ENCODE peak calls at places on chromosomes 2 and 18, in five cellular contexts. One of them, this sample, is unnamed. For H3K4me1, the result is how much of the 10 kb centered on the place peaks cover.

GRCh38 chr2:156580501-156580900 is 144.3 kb downstream of the GPD2 start:
- DNase-seq in osteoblast: no peak
- DNase-seq in astrocyte: no peak
- DNase-seq in fibroblast of lung: no peak
- DNase-seq in PC-3: no peak
- DNase-seq in this sample: no peak

GRCh38 chr18:23276456-23276855 is 141.2 kb downstream of the CABLES1 start:
- DNase-seq in osteoblast: no peak
- DNase-seq in astrocyte: no peak
- DNase-seq in fibroblast of lung: no peak
- DNase-seq in PC-3: no peak
- DNase-seq in this sample: no peak

GRCh38 chr2:37523861-37524362 is 147.5 kb downstream of the CDC42EP3 start:
- DNase-seq in osteoblast: no peak
- DNase-seq in astrocyte: peak
- DNase-seq in fibroblast of lung: peak
- DNase-seq in PC-3: no peak
- DNase-seq in this sample: peak

GRCh38 chr18:23523429-23524212 is 20.3 kb downstream of the RMC1 start:
- DNase-seq in osteoblast: peak
- DNase-seq in astrocyte: peak
- DNase-seq in fibroblast of lung: peak
- DNase-seq in PC-3: peak
- DNase-seq in this sample: peak

GRCh38 chr2:152716805-152717241 is 438 bp downstream of the PRPF40A start:
- DNase-seq in osteoblast: no peak
- DNase-seq in astrocyte: peak
- DNase-seq in fibroblast of lung: peak
- DNase-seq in PC-3: peak
- DNase-seq in this sample: peak

GRCh38 chr2:206452242-206452641 is 8.9 kb downstream of the ADAM23 start:
- DNase-seq in osteoblast: no peak
- DNase-seq in astrocyte: no peak
- DNase-seq in fibroblast of lung: no peak
- DNase-seq in PC-3: no peak
- DNase-seq in this sample: no peak

GRCh38 chr2:126756125-126756524 is 100.2 kb downstream of the GYPC start:
- DNase-seq in osteoblast: no peak
- DNase-seq in astrocyte: no peak
- DNase-seq in fibroblast of lung: no peak
- DNase-seq in PC-3: no peak
- DNase-seq in this sample: no peak

GRCh38 chr18:12460874-12461273 is 53.1 kb downstream of the PRELID3A start:
- DNase-seq in osteoblast: no peak
- DNase-seq in astrocyte: no peak
- DNase-seq in fibroblast of lung: no peak
- DNase-seq in PC-3: no peak
- DNase-seq in this sample: no peak

GRCh38 chr2:178282075-178282474 is 87.8 kb downstream of the OSBPL6 start:
- DNase-seq in osteoblast: no peak
- DNase-seq in astrocyte: peak
- DNase-seq in fibroblast of lung: peak
- DNase-seq in PC-3: peak
- DNase-seq in this sample: no peak

GRCh38 chr18:55539240-55539639 is 48.8 kb downstream of the TCF4 start:
- DNase-seq in osteoblast: no peak
- DNase-seq in astrocyte: peak
- DNase-seq in fibroblast of lung: peak
- DNase-seq in PC-3: peak
- DNase-seq in this sample: no peak

GRCh38 chr2:28648147-28648546 is 103.5 kb upstream of the PPP1CB start:
- DNase-seq in osteoblast: no peak
- DNase-seq in astrocyte: no peak
- DNase-seq in fibroblast of lung: no peak
- DNase-seq in PC-3: peak
- DNase-seq in this sample: peak

GRCh38 chr2:535222-535621 is 142.0 kb downstream of the TMEM18 start:
- DNase-seq in osteoblast: no peak
- DNase-seq in astrocyte: no peak
- DNase-seq in fibroblast of lung: no peak
- DNase-seq in PC-3: peak
- DNase-seq in this sample: no peak

GRCh38 chr18:78979682-78980278 is at the start of gene SALL3:
- DNase-seq in osteoblast: peak
- DNase-seq in astrocyte: no peak
- DNase-seq in fibroblast of lung: peak
- DNase-seq in PC-3: no peak
- DNase-seq in this sample: no peak

GRCh38 chr2:37283207-37283606 is 41.4 kb downstream of the PRKD3 start:
- DNase-seq in osteoblast: peak
- DNase-seq in astrocyte: peak
- DNase-seq in fibroblast of lung: peak
- DNase-seq in PC-3: peak
- DNase-seq in this sample: no peak

GRCh38 chr18:31603335-31603734 is 11.7 kb downstream of the TTR start:
- DNase-seq in osteoblast: peak
- DNase-seq in astrocyte: peak
- DNase-seq in fibroblast of lung: peak
- DNase-seq in PC-3: no peak
- DNase-seq in this sample: no peak

GRCh38 chr2:37894047-37894446 is 31.0 kb upstream of the RMDN2 start:
- DNase-seq in osteoblast: no peak
- DNase-seq in astrocyte: peak
- DNase-seq in fibroblast of lung: peak
- DNase-seq in PC-3: no peak
- DNase-seq in this sample: no peak

GRCh38 chr2:105328281-105329196 is 996 bp downstream of the TGFBRAP1 start:
- DNase-seq in osteoblast: peak
- DNase-seq in astrocyte: no peak
- DNase-seq in fibroblast of lung: peak
- DNase-seq in PC-3: peak
- DNase-seq in this sample: peak

GRCh38 chr2:6724572-6725140 is 141.1 kb downstream of the CMPK2 start:
- DNase-seq in osteoblast: no peak
- DNase-seq in astrocyte: no peak
- DNase-seq in fibroblast of lung: no peak
- DNase-seq in PC-3: no peak
- DNase-seq in this sample: no peak

GRCh38 chr2:97740590-97741182 is 27.3 kb downstream of the ZAP70 start:
- DNase-seq in osteoblast: peak
- DNase-seq in astrocyte: no peak
- DNase-seq in fibroblast of lung: no peak
- DNase-seq in PC-3: peak
- DNase-seq in this sample: no peak

GRCh38 chr2:237542001-237542704 is 24.2 kb upstream of the PRLH start:
- DNase-seq in osteoblast: peak
- DNase-seq in astrocyte: no peak
- DNase-seq in fibroblast of lung: no peak
- DNase-seq in PC-3: no peak
- DNase-seq in this sample: no peak

GRCh38 chr2:128513416-128514283 is 195.0 kb upstream of the HS6ST1 start:
- DNase-seq in osteoblast: no peak
- DNase-seq in astrocyte: no peak
- DNase-seq in fibroblast of lung: no peak
- DNase-seq in PC-3: no peak
- DNase-seq in this sample: peak

GRCh38 chr2:184305105-184305504 is 293.2 kb upstream of the ZNF804A start:
- DNase-seq in osteoblast: no peak
- DNase-seq in astrocyte: peak
- DNase-seq in fibroblast of lung: no peak
- DNase-seq in PC-3: no peak
- DNase-seq in this sample: no peak

GRCh38 chr2:100900156-100900795 is 80.3 kb downstream of the NPAS2 start:
- DNase-seq in osteoblast: no peak
- DNase-seq in astrocyte: no peak
- DNase-seq in fibroblast of lung: peak
- DNase-seq in PC-3: peak
- DNase-seq in this sample: no peak

GRCh38 chr2:178920916-178921513 is 113.8 kb upstream of the TTN start:
- DNase-seq in osteoblast: no peak
- DNase-seq in astrocyte: no peak
- DNase-seq in fibroblast of lung: no peak
- DNase-seq in PC-3: no peak
- DNase-seq in this sample: no peak

GRCh38 chr2:128445533-128445900 is 126.8 kb upstream of the HS6ST1 start:
- DNase-seq in osteoblast: peak
- DNase-seq in astrocyte: no peak
- DNase-seq in fibroblast of lung: no peak
- DNase-seq in PC-3: no peak
- DNase-seq in this sample: peak

GRCh38 chr2:189851174-189851826 is 67.0 kb downstream of the PMS1 start:
- DNase-seq in osteoblast: no peak
- DNase-seq in astrocyte: no peak
- DNase-seq in fibroblast of lung: no peak
- DNase-seq in PC-3: no peak
- DNase-seq in this sample: no peak

GRCh38 chr2:160376576-160376975 is 117.0 kb downstream of the RBMS1 start:
- DNase-seq in osteoblast: no peak
- DNase-seq in astrocyte: peak
- DNase-seq in fibroblast of lung: peak
- DNase-seq in PC-3: peak
- DNase-seq in this sample: no peak

GRCh38 chr2:54149623-54150501 is 34.4 kb downstream of the ACYP2 start:
- DNase-seq in osteoblast: peak
- DNase-seq in astrocyte: no peak
- DNase-seq in fibroblast of lung: peak
- DNase-seq in PC-3: peak
- DNase-seq in this sample: no peak

GRCh38 chr2:77578354-77578753 is 56.2 kb upstream of the LRRTM4 start:
- DNase-seq in osteoblast: no peak
- DNase-seq in astrocyte: no peak
- DNase-seq in fibroblast of lung: no peak
- DNase-seq in PC-3: no peak
- DNase-seq in this sample: no peak

DNA sequence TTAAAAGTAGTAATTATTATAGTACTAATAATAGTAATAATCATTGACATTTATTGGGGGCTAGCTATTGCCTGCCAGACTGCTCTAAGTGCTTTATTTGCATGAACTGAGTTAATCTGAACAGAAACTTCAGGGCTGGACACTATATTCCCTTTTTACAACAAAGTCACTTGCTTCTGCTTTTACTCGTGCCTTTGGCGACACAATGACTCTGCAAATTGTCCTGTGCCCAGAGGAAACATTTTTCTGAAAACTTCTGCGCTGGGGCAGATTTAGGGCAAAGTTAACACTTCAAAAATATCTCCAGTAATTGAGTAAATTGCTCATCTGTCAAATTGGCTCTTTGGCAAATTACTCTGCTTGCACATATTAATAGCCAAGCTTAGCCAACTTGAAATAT is 36.5 kb downstream of the BMP10 start:
- DNase-seq in osteoblast: no peak
- DNase-seq in astrocyte: no peak
- DNase-seq in fibroblast of lung: no peak
- DNase-seq in PC-3: no peak
- DNase-seq in this sample: no peak
- H3K4me3 ChIP-seq in osteoblast: no peak
- H3K4me3 ChIP-seq in astrocyte: no peak
- H3K4me3 ChIP-seq in fibroblast of lung: no peak
- H3K4me3 ChIP-seq in PC-3: no peak
- H3K4me3 ChIP-seq in this sample: no peak

GRCh38 chr2:95062716-95063400 is 37.4 kb downstream of the MAL start:
- DNase-seq in osteoblast: no peak
- DNase-seq in astrocyte: no peak
- DNase-seq in fibroblast of lung: no peak
- DNase-seq in PC-3: peak
- DNase-seq in this sample: no peak
- TF ChIP-seq CTCF in osteoblast: no peak
- TF ChIP-seq CTCF in astrocyte: no peak
- TF ChIP-seq CTCF in fibroblast of lung: no peak
- TF ChIP-seq CTCF in PC-3: no peak
- TF ChIP-seq CTCF in this sample: no peak

GRCh38 chr2:176490061-176490861 is 221.0 kb downstream of the MTX2 start:
- DNase-seq in osteoblast: peak
- DNase-seq in astrocyte: peak
- DNase-seq in fibroblast of lung: peak
- DNase-seq in PC-3: no peak
- DNase-seq in this sample: no peak

GRCh38 chr2:176493221-176493825 is 224.1 kb downstream of the MTX2 start:
- DNase-seq in osteoblast: no peak
- DNase-seq in astrocyte: no peak
- DNase-seq in fibroblast of lung: no peak
- DNase-seq in PC-3: no peak
- DNase-seq in this sample: no peak

GRCh38 chr2:176493909-176494308 is 224.7 kb downstream of the MTX2 start:
- DNase-seq in osteoblast: no peak
- DNase-seq in astrocyte: no peak
- DNase-seq in fibroblast of lung: no peak
- DNase-seq in PC-3: no peak
- DNase-seq in this sample: no peak

GRCh38 chr2:176491172-176491904 is 222.1 kb downstream of the MTX2 start:
- DNase-seq in osteoblast: peak
- DNase-seq in astrocyte: peak
- DNase-seq in fibroblast of lung: peak
- DNase-seq in PC-3: peak
- DNase-seq in this sample: peak

GRCh38 chr2:176492583-176492982 is 223.3 kb downstream of the MTX2 start:
- DNase-seq in osteoblast: no peak
- DNase-seq in astrocyte: no peak
- DNase-seq in fibroblast of lung: no peak
- DNase-seq in PC-3: no peak
- DNase-seq in this sample: no peak
- H3K4me1 ChIP-seq in osteoblast: under half
- H3K4me1 ChIP-seq in astrocyte: under half
- H3K4me1 ChIP-seq in fibroblast of lung: under half
- H3K4me1 ChIP-seq in PC-3: under half
- H3K4me1 ChIP-seq in this sample: under half

GRCh38 chr2:23387849-23388248 is 2.9 kb downstream of the KLHL29 start:
- DNase-seq in osteoblast: no peak
- DNase-seq in astrocyte: no peak
- DNase-seq in fibroblast of lung: no peak
- DNase-seq in PC-3: no peak
- DNase-seq in this sample: no peak

GRCh38 chr2:23388756-23389514 is 4.0 kb downstream of the KLHL29 start:
- DNase-seq in osteoblast: no peak
- DNase-seq in astrocyte: no peak
- DNase-seq in fibroblast of lung: no peak
- DNase-seq in PC-3: no peak
- DNase-seq in this sample: no peak

GRCh38 chr2:23388292-23388691 is 3.3 kb downstream of the KLHL29 start:
- DNase-seq in osteoblast: no peak
- DNase-seq in astrocyte: no peak
- DNase-seq in fibroblast of lung: no peak
- DNase-seq in PC-3: no peak
- DNase-seq in this sample: no peak

GRCh38 chr2:23387221-23387550 is 2.2 kb downstream of the KLHL29 start:
- DNase-seq in osteoblast: no peak
- DNase-seq in astrocyte: no peak
- DNase-seq in fibroblast of lung: no peak
- DNase-seq in PC-3: no peak
- DNase-seq in this sample: no peak

GRCh38 chr2:23390152-23390551 is 5.2 kb downstream of the KLHL29 start:
- DNase-seq in osteoblast: no peak
- DNase-seq in astrocyte: no peak
- DNase-seq in fibroblast of lung: peak
- DNase-seq in PC-3: no peak
- DNase-seq in this sample: no peak
- H3K4me3 ChIP-seq in osteoblast: no peak
- H3K4me3 ChIP-seq in astrocyte: no peak
- H3K4me3 ChIP-seq in fibroblast of lung: no peak
- H3K4me3 ChIP-seq in PC-3: no peak
- H3K4me3 ChIP-seq in this sample: no peak

GRCh38 chr18:57437782-57438668 is 2.9 kb downstream of the ONECUT2 start:
- DNase-seq in osteoblast: peak
- DNase-seq in astrocyte: peak
- DNase-seq in fibroblast of lung: peak
- DNase-seq in PC-3: peak
- DNase-seq in this sample: no peak
- TF ChIP-seq CTCF in osteoblast: peak
- TF ChIP-seq CTCF in astrocyte: peak
- TF ChIP-seq CTCF in fibroblast of lung: peak
- TF ChIP-seq CTCF in PC-3: peak
- TF ChIP-seq CTCF in this sample: peak

This sample was measured in tibial artery.